ENCODE peak calls at places on chromosomes 16 and 17, in six cellular contexts. K is astrocyte of the spinal cord, S is heart left ventricle, F is AG04450, L is AG04449, G is left ventricle myocardium inferior. R is an unnamed sample.

GRCh38 chr16:27781195-27781524 is 231.2 kb downstream of the KATNIP start:
- DNase-seq in L (no peak), F (no peak), S (peak), K (peak), G (peak), R (no peak)

GRCh38 chr16:77974883-77975282 is 47.5 kb upstream of the CLEC3A start:
- DNase-seq in F (no peak), S (no peak), K (no peak), L (no peak), G (no peak), R (no peak)

GRCh38 chr16:30185683-30186421 is 2.5 kb downstream of the CORO1A start:
- DNase-seq in K (no peak), G (peak), L (no peak), S (peak), F (no peak), R (no peak)

GRCh38 chr17:41521574-41522261 is 3.0 kb upstream of the KRT15 start:
- DNase-seq in S (peak), G (no peak), L (peak), K (peak), F (peak), R (peak)

GRCh38 chr17:1703063-1703462 is 7.1 kb downstream of the TLCD2 start:
- DNase-seq in S (no peak), G (no peak), L (no peak), F (no peak), K (no peak), R (no peak)

GRCh38 chr16:24150282-24150681 is 105.9 kb upstream of the CACNG3 start:
- DNase-seq in K (no peak), L (no peak), S (no peak), G (no peak), F (no peak), R (no peak)

GRCh38 chr16:15827299-15827698 is 29.5 kb downstream of the MYH11 start:
- DNase-seq in S (no peak), L (no peak), G (no peak), F (no peak), K (no peak), R (no peak)

GRCh38 chr17:58172369-58173071 is 5.7 kb downstream of the OR4D2 start:
- DNase-seq in F (no peak), S (no peak), G (no peak), K (peak), L (no peak), R (peak)

GRCh38 chr16:27225536-27226360 is 22.4 kb downstream of the KDM8 start:
- DNase-seq in F (no peak), L (no peak), G (no peak), K (no peak), S (peak), R (no peak)

GRCh38 chr16:28879261-28879840 is 1.1 kb downstream of the ATP2A1 start:
- DNase-seq in L (no peak), S (no peak), F (no peak), G (no peak), K (no peak), R (no peak)

GRCh38 chr17:79811036-79811887 is 14.4 kb upstream of the CBX8 start:
- DNase-seq in S (no peak), L (no peak), G (no peak), F (no peak), K (no peak), R (peak)

GRCh38 chr17:83050651-83051422 is 28.6 kb upstream of the METRNL start:
- DNase-seq in S (no peak), L (no peak), G (no peak), F (no peak), K (no peak), R (peak)

GRCh38 chr16:54651851-54652770 is 278.6 kb upstream of the IRX5 start:
- DNase-seq in F (no peak), L (no peak), S (no peak), K (no peak), G (no peak), R (peak)

GRCh38 chr17:50848039-50848438 is 12.7 kb downstream of the WFIKKN2 start:
- DNase-seq in G (no peak), L (no peak), S (no peak), K (no peak), F (no peak), R (no peak)

GRCh38 chr17:39868554-39868942 is 546 bp downstream of the ZPBP2 start:
- DNase-seq in G (no peak), F (no peak), S (no peak), L (no peak), K (no peak), R (no peak)

GRCh38 chr17:199806-200603 is 18.6 kb upstream of the DOC2B start:
- DNase-seq in S (peak), K (no peak), G (no peak), F (no peak), L (no peak), R (no peak)

GRCh38 chr17:42252528-42253172 is 23.5 kb downstream of the STAT5B start:
- DNase-seq in F (no peak), G (no peak), K (no peak), L (no peak), S (no peak), R (peak)

GRCh38 chr16:87041286-87041685 is 275.9 kb downstream of the C16orf95 start:
- DNase-seq in L (no peak), F (no peak), G (no peak), S (no peak), K (no peak), R (no peak)

GRCh38 chr16:12971216-12971615 is 69.8 kb downstream of the SHISA9 start:
- DNase-seq in K (peak), S (no peak), F (no peak), L (no peak), G (no peak), R (peak)

GRCh38 chr17:74192950-74193781 is 10.3 kb upstream of the RPL38 start:
- DNase-seq in S (peak), G (peak), K (no peak), L (no peak), F (no peak), R (peak)

GRCh38 chr17:40174528-40174927 is 2.7 kb upstream of the RAPGEFL1 start:
- DNase-seq in K (no peak), L (no peak), F (no peak), G (no peak), S (no peak), R (no peak)

GRCh38 chr16:23434380-23434779 is 18.6 kb downstream of the COG7 start:
- DNase-seq in F (peak), G (no peak), K (peak), L (no peak), S (no peak), R (peak)

GRCh38 chr17:57696050-57696449 is 49.0 kb downstream of the CCDC182 start:
- DNase-seq in F (no peak), G (no peak), L (no peak), K (no peak), S (no peak), R (no peak)

GRCh38 chr16:84677017-84677803 is 22.6 kb upstream of the USP10 start:
- DNase-seq in G (no peak), L (no peak), K (peak), S (no peak), F (no peak), R (no peak)

GRCh38 chr17:72465191-72466024 is 344.6 kb downstream of the SOX9 start:
- DNase-seq in L (peak), F (peak), S (no peak), K (peak), G (no peak), R (peak)

GRCh38 chr17:50169121-50169764 is 3.4 kb downstream of the SGCA start:
- DNase-seq in F (no peak), K (peak), G (no peak), S (peak), L (no peak), R (peak)

GRCh38 chr16:87603684-87604571 is 1.6 kb downstream of the JPH3 start:
- DNase-seq in S (no peak), F (no peak), L (no peak), K (no peak), G (no peak), R (no peak)

GRCh38 chr17:67027031-67027628 is 17.2 kb upstream of the CACNG1 start:
- DNase-seq in S (peak), G (peak), L (no peak), F (no peak), K (no peak), R (peak)

GRCh38 chr16:8572919-8573724 is 17.2 kb downstream of the TMEM114 start:
- DNase-seq in L (no peak), G (no peak), S (no peak), K (peak), F (no peak), R (peak)

GRCh38 chr16:89316701-89317100 is 99.2 kb downstream of the ZNF778 start:
- DNase-seq in L (no peak), G (peak), F (no peak), S (no peak), K (no peak), R (no peak)

GRCh38 chr16:4264546-4264945 is 8.3 kb downstream of the TFAP4 start:
- DNase-seq in L (no peak), F (no peak), K (no peak), G (no peak), S (no peak), R (no peak)

GRCh38 chr16:85767569-85767968 is 16.7 kb upstream of the C16orf74 start:
- DNase-seq in L (peak), F (peak), G (no peak), S (no peak), K (peak), R (peak)

GRCh38 chr16:53022374-53022773 is 30.3 kb downstream of the CHD9NB start:
- DNase-seq in K (peak), G (no peak), F (peak), L (no peak), S (no peak), R (peak)

GRCh38 chr16:19240494-19240893 is 45.0 kb upstream of the CLEC19A start:
- DNase-seq in K (no peak), S (no peak), L (no peak), F (no peak), G (no peak), R (no peak)

GRCh38 chr16:28990375-28991040 is 5.7 kb downstream of the LAT start:
- DNase-seq in L (no peak), F (no peak), G (no peak), K (no peak), S (no peak), R (no peak)

DNA sequence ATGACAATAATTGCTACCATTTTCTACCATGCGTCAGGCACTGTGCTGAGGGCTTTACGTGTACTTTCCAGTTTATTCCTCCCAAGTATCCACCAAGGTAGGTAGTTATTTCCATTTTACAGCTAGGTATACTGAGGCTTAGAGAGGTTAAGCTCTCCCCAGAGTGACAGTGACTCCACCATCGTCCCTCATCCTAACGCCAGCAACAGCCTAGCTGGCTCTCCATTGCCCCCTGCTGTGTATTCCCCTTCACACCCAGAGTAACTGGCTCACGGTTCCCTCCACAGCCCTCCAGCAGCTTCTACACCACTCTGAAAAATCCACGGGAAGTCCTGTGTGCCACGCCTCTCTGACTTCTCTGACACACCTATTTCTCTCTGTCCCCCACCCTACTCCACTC is 7.1 kb upstream of the ASGR1 start:
- DNase-seq in L (no peak), G (no peak), K (no peak), S (no peak), F (no peak), R (no peak)
- TF ChIP-seq CTCF in L (no peak), G (no peak), K (peak), S (no peak), F (peak), R (peak)

GRCh38 chr17:77426676-77427386 is 286.1 kb downstream of the SEC14L1 start:
- DNase-seq in S (peak), L (no peak), F (no peak), G (no peak), K (no peak), R (no peak)

GRCh38 chr17:77428020-77428781 is 287.4 kb downstream of the SEC14L1 start:
- DNase-seq in G (no peak), F (no peak), L (no peak), S (peak), K (no peak), R (no peak)

GRCh38 chr17:77424585-77425344 is 284.0 kb downstream of the SEC14L1 start:
- DNase-seq in K (peak), S (peak), F (peak), G (peak), L (peak), R (no peak)

GRCh38 chr17:77427471-77427991 is 286.8 kb downstream of the SEC14L1 start:
- DNase-seq in G (peak), S (peak), F (no peak), L (peak), K (peak), R (peak)

DNA sequence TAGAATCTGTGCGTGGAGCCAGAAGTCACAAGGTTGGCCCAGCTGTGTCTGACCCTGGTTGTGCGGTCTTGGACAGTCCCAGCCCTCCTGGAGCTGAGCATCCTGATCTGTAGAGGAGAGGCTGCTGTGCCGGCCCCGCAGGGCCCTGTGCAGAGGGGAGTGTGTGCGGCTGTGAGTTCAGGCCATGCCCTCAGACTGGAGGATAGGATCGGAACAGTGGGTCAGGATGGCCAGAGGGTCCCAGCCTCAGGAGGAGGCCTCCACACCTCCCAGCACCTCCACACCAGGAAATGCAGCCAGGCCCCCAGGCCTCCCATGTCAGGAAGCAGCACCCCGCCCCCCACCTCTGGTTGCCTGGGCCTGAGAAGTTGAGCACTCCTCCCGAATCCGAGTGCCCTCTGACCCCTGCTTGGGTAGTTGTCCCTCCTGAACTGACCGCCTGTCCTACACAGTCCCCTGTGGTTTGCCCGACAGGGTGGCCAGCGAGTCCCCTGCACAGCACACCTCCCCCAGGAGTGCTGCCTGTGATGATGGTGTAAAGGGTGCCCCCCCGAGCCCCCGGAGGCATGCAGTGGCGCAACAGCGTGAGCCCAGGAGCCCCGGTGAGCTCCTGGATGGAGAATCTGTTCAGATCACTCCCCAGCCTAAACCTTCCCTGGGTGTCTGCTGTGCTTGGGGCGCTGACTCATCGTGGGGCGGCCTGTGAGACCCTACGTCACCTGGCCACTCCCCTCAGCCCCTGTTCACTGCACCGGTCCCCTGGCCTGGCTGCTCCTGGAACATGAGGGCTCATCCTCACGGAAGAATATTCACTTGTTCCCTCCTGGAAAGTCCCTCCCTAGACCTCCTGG is 285.2 kb downstream of the SEC14L1 start:
- DNase-seq in F (peak), K (peak), G (no peak), S (peak), L (peak), R (peak)
- H3K4me3 ChIP-seq in F (peak), K (no peak), G (no peak), S (no peak), L (no peak), R (no peak)

GRCh38 chr16:11372073-11372923 is 27.0 kb downstream of the RMI2 start:
- DNase-seq in S (no peak), F (no peak), K (no peak), G (no peak), L (no peak), R (no peak)
- TF ChIP-seq CTCF in S (no peak), F (no peak), K (no peak), G (no peak), L (no peak), R (no peak)

GRCh38 chr17:46730026-46730425 is 88.5 kb downstream of the WNT3 start:
- DNase-seq in F (no peak), S (no peak), K (no peak), L (no peak), G (no peak), R (no peak)

GRCh38 chr17:46733837-46734516 is 84.5 kb downstream of the WNT3 start:
- DNase-seq in K (peak), F (no peak), G (no peak), S (no peak), L (no peak), R (peak)

GRCh38 chr17:46732754-46733398 is 85.6 kb downstream of the WNT3 start:
- DNase-seq in L (no peak), S (no peak), F (no peak), G (no peak), K (peak), R (no peak)

GRCh38 chr17:46730679-46731078 is 87.8 kb downstream of the WNT3 start:
- DNase-seq in G (no peak), F (no peak), K (no peak), L (no peak), S (no peak), R (peak)

DNA sequence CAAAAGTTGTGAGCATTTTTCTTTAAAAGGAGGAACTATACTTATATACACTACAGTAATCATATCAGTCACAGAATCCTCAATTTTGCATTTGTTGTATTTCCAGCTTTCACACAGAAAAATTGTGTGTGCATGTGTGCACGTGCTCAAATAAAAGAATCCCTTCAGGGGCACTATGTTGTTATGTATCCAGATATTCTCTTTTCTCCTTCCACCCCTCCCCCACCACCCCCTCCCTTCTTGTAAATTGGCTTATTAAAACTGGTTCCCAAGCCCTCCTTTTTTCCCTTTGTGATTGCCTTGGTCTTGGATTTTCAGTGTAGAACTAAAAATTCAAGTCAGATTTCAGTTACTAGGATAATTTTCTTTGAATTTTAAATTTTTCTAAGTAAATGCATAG is 86.4 kb downstream of the WNT3 start:
- DNase-seq in K (no peak), S (no peak), L (no peak), F (no peak), G (no peak), R (no peak)
- H3K4me3 ChIP-seq in K (no peak), S (no peak), L (no peak), F (no peak), G (no peak), R (no peak)

GRCh38 chr16:2859686-2860265 is 1.8 kb upstream of the PRSS22 start:
- DNase-seq in L (no peak), K (no peak), G (no peak), F (no peak), S (no peak), R (no peak)

GRCh38 chr16:2857451-2858244 is at the start of gene PRSS22:
- DNase-seq in L (no peak), K (no peak), F (no peak), G (no peak), S (no peak), R (peak)

GRCh38 chr16:2856686-2857450 is 1.1 kb downstream of the PRSS22 start:
- DNase-seq in K (no peak), F (no peak), G (no peak), L (no peak), S (no peak), R (no peak)

GRCh38 chr16:2856061-2856670 is 1.8 kb downstream of the PRSS22 start:
- DNase-seq in G (no peak), S (no peak), F (no peak), K (no peak), L (no peak), R (peak)

GRCh38 chr16:2858245-2859025 is 465 bp upstream of the PRSS22 start:
- DNase-seq in S (no peak), L (no peak), F (no peak), K (no peak), G (no peak), R (peak)
- TF ChIP-seq CTCF in S (no peak), L (no peak), F (no peak), K (no peak), G (no peak), R (peak)

R was measured in epithelial cell of esophagus.